ENCODE peak calls at places on chromosomes 5 and 9, in four cellular contexts. L is cardiac muscle cell, R is heart right ventricle, P is H1. N is an unnamed sample.

GRCh38 chr9:10447036-10447435 is 165.8 kb downstream of the PTPRD start:
- DNase-seq in L (no peak), R (no peak), P (no peak), N (no peak)

GRCh38 chr5:77882670-77883257 is 106.6 kb upstream of the TBCA start:
- DNase-seq in L (peak; percentile 85), R (no peak), P (no peak), N (no peak)

GRCh38 chr9:88992556-88992955 is 1.3 kb downstream of the S1PR3 start:
- DNase-seq in L (no peak), R (no peak), P (no peak), N (no peak)

GRCh38 chr9:134698587-134699342 is 57.2 kb downstream of the COL5A1 start:
- DNase-seq in L (peak; percentile 56), R (peak; percentile 66), P (peak; percentile 82), N (peak; percentile 83)

GRCh38 chr5:163434410-163434866 is 3.0 kb upstream of the CCNG1 start:
- DNase-seq in L (peak; percentile 88), R (no peak), P (no peak), N (no peak)

GRCh38 chr5:31194892-31195291 is 1.4 kb downstream of the CDH6 start:
- DNase-seq in L (no peak), R (no peak), P (no peak), N (no peak)

GRCh38 chr5:56829137-56829536 is 13.8 kb downstream of the MAP3K1 start:
- DNase-seq in L (no peak), R (no peak), P (no peak), N (no peak)

GRCh38 chr5:56986631-56986957 is 34.7 kb upstream of the MIER3 start:
- DNase-seq in L (peak; percentile 2), R (no peak), P (no peak), N (no peak)

GRCh38 chr5:36202521-36202961 is 39.2 kb downstream of the NADK2 start:
- DNase-seq in L (peak; percentile 73), R (no peak), P (no peak), N (no peak)

GRCh38 chr5:140402258-140403074 is 833 bp downstream of the ANKHD1 start:
- DNase-seq in L (peak; percentile 48), R (peak; percentile 24), P (no peak), N (peak; percentile 70)

GRCh38 chr5:140043508-140043872 is 391 bp upstream of the NRG2 start:
- DNase-seq in L (no peak), R (no peak), P (peak; percentile 27), N (peak; percentile 37)

GRCh38 chr5:73218552-73219171 is 45.7 kb downstream of the TMEM174 start:
- DNase-seq in L (peak; percentile 56), R (no peak), P (no peak), N (no peak)

GRCh38 chr9:92963831-92964606 is 16.7 kb downstream of the FGD3 start:
- DNase-seq in L (no peak), R (no peak), P (no peak), N (peak; percentile 77)

GRCh38 chr5:14394365-14394764 is 187.2 kb upstream of the OTULINL start:
- DNase-seq in L (no peak), R (no peak), P (no peak), N (no peak)

GRCh38 chr5:160083501-160083900 is 35.7 kb downstream of the PWWP2A start:
- DNase-seq in L (no peak), R (no peak), P (no peak), N (no peak)

GRCh38 chr5:31396611-31397295 is 135.1 kb downstream of the DROSHA start:
- DNase-seq in L (no peak), R (no peak), P (no peak), N (no peak)

DNA sequence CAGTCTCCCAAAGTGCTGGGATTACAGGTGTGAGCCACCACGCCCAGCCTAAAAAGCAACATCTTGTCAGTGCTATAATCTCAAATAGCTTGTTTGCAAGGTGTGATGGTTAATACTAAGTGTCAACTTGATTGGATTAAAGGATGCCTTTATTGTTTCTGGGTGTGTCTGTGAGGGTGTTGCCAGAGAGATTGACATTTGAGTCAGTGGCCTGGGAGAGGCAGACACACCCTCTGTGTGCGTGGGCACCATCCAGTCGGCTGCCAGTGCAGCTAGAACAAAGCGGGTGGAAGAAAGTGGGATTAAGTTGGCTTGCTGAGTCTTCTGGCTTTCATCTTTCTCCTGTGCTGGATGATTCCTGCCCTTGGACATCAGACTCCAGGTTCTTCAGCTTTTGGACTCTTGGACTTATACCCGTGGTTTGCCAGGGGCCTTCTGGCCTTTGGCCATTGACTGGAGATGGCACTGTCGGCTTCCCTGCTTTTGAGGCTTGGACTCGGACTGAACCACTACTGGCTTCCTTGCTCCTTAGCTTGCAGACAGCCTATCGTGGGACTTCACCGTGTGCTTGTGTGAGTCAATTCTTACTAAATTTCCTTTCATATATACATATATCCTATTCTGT is 28.2 kb downstream of the TARS1 start:
- DNase-seq in L (no peak), R (no peak), P (no peak), N (no peak)
- H3K9me3 ChIP-seq in L (no peaks in the 10 kb centered on the region), R (no peaks in the 10 kb centered on the region), P (no peaks in the 10 kb centered on the region), N (peaks cover 2% of the 10 kb centered on the region)

DNA sequence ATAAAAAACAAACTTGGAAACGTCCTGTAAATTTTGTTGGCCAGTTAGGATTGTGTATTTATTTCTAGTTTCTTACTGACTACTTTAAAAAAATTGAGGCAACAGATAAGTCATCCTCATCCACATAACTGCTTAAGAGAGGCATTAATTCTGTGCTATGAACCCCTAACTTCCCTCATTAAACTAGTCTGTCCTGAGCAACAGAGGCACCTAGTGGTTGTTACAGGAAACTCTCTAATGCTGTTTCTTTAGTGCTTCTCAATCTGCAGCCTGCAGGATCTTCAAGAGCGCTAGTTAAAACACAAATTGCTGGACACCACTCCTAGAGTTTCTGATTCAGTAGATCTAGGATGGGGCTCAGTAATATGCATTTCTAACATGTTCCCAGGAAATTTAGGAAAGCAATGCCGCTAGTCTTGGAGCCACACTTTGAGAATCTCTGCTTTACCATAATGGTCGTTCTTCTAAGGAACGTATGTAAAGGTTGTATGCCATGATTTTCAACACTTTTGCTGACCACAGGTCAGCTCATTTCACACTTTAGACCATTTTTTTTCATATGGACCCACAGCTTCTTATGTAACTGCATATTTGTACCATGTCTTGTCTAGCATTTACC is 410.1 kb upstream of the SMARCA2 start:
- DNase-seq in L (peak; percentile 62), R (no peak), P (no peak), N (peak; percentile 13)
- TF ChIP-seq CTCF in L (peak; percentile 63), R (peak; percentile 11), P (peak; percentile 27), N (peak; percentile 51)

GRCh38 chr5:45274241-45274640 is 421.9 kb downstream of the HCN1 start:
- DNase-seq in L (no peak), R (no peak), P (no peak), N (no peak)
- H3K9me3 ChIP-seq in L (no peaks in the 10 kb centered on the region), R (no peaks in the 10 kb centered on the region), P (no peaks in the 10 kb centered on the region), N (no peaks in the 10 kb centered on the region)

GRCh38 chr5:76371955-76372319 is 31.1 kb upstream of the IQGAP2 start:
- DNase-seq in L (no peak), R (no peak), P (no peak), N (peak; percentile 55)
- TF ChIP-seq CTCF in L (no peak), R (no peak), P (no peak), N (no peak)

DNA sequence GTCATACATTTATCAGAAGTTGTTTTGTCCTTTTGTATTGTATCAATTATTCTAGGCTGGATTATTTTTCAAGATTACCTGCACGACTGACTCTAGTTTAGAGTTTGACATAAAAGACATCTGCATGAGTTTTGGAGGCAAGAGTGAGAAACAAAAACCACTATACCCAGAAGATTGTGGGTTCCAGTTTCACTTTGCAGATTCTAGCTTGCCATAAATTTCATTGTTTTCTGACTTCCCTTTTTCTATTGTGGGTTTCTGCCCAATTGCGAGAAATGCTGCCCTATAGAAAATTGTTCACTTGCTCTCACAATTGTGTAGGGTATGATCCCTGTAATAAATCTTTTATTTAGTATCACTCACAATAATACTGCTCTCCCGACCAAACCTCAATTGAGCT is 1043.4 kb upstream of the CDH10 start:
- DNase-seq in L (no peak), R (no peak), P (no peak), N (no peak)
- H3K9me3 ChIP-seq in L (no peaks in the 10 kb centered on the region), R (no peaks in the 10 kb centered on the region), P (no peaks in the 10 kb centered on the region), N (no peaks in the 10 kb centered on the region)

DNA sequence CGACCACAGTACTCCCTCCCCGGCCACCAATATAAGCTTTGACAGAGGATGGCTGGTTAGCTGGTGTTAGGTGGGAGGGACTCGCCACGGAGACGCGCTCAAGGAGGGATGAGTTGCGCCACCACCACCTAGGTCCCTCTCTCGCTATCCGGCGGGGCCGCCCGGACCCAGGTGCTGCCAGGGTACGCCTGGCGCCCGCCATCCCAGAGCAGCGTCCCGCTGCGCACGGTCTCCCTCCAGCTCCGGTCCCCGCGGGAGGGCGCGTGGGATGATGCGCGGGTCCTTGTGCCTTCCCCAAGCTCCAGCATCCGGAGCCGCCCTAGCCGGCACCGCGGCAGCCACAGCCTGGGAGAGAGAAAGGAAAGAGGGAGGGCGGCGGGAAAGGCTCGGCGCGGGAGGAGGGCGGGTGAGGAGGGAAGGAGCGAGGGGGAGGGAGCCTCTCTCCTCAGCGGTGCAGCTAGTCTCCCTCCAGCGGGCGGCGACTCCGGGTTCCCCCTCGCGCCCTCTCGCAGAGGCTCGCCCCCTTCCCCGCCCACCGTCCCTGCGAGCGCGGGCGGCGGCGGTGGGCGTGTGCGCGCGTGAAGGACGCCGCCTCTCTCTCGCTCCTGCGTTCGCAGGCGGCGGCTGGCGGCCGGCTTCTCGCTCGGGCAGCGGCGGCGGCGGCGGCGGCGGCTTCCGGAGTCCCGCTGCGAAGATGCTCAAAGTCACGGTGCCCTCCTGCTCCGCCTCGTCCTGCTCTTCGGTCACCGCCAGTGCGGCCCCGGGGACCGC is at the start of gene CAMK4:
- DNase-seq in L (peak; percentile 83), R (peak; percentile 54), P (peak; percentile 38), N (peak; percentile 44)
- TF ChIP-seq CTCF in L (no peak), R (no peak), P (no peak), N (no peak)

GRCh38 chr5:2505217-2505616 is 246.3 kb downstream of the IRX2 start:
- DNase-seq in L (no peak), R (no peak), P (peak; percentile 3), N (no peak)

GRCh38 chr5:2496126-2496525 is 255.4 kb downstream of the IRX2 start:
- DNase-seq in L (no peak), R (no peak), P (no peak), N (no peak)

GRCh38 chr5:2502970-2503594 is 248.4 kb downstream of the IRX2 start:
- DNase-seq in L (no peak), R (no peak), P (no peak), N (no peak)

GRCh38 chr5:2499917-2500316 is 251.6 kb downstream of the IRX2 start:
- DNase-seq in L (no peak), R (no peak), P (no peak), N (no peak)
- H3K9me3 ChIP-seq in L (no peaks in the 10 kb centered on the region), R (no peaks in the 10 kb centered on the region), P (peaks cover 10% of the 10 kb centered on the region), N (peaks cover 7% of the 10 kb centered on the region)

N was measured in Caco-2.